ENCODE peak calls at places on chromosomes 5 and 9, in seven cellular contexts. S is BJ, Y is mammary epithelial cell, L is epithelial cell of esophagus, W is body of pancreas, D is brain microvascular endothelial cell, Q is fibroblast of pulmonary artery. X is an unnamed sample.
A peak's percentile ranks its signal among the peaks of the same experiment; 100 is the strongest.

GRCh38 chr5:115770466-115770865 is 46.0 kb downstream of the CDO1 start:
- DNase-seq in S (no peak), Y (no peak), L (peak; percentile 19), W (no peak), D (no peak), Q (no peak), X (no peak)

GRCh38 chr5:19987594-19988345 is at the start of gene CDH18:
- DNase-seq in S (peak; percentile 1), Y (peak; percentile 79), L (peak; percentile 69), W (peak; percentile 59), D (peak; percentile 4), Q (peak; percentile 59), X (no peak)

GRCh38 chr5:169772256-169772655 is 135.2 kb downstream of the DOCK2 start:
- DNase-seq in S (no peak), Y (no peak), L (no peak), W (no peak), D (no peak), Q (no peak), X (no peak)

GRCh38 chr5:52961238-52961637 is 27.9 kb upstream of the ITGA2 start:
- DNase-seq in S (peak; percentile 30), Y (peak; percentile 89), L (peak; percentile 91), W (no peak), D (no peak), Q (no peak), X (peak; percentile 64)

GRCh38 chr5:14415516-14416074 is 166.0 kb upstream of the OTULINL start:
- DNase-seq in S (no peak), Y (no peak), L (no peak), W (no peak), D (no peak), Q (no peak), X (no peak)

GRCh38 chr5:180467028-180467427 is 27.2 kb upstream of the CNOT6 start:
- DNase-seq in S (no peak), Y (peak; percentile 73), L (peak; percentile 41), W (no peak), D (no peak), Q (peak; percentile 39), X (no peak)

GRCh38 chr5:149370878-149371277 is 8.2 kb downstream of the IL17B start:
- DNase-seq in S (no peak), Y (no peak), L (peak; percentile 41), W (peak; percentile 44), D (no peak), Q (no peak), X (no peak)

GRCh38 chr9:68610016-68610415 is 69.3 kb upstream of the TMEM252 start:
- DNase-seq in S (no peak), Y (no peak), L (no peak), W (no peak), D (no peak), Q (no peak), X (no peak)

GRCh38 chr5:78005021-78005785 is 229.1 kb upstream of the TBCA start:
- DNase-seq in S (no peak), Y (no peak), L (peak; percentile 45), W (no peak), D (peak; percentile 38), Q (peak; percentile 53), X (no peak)

GRCh38 chr9:34252670-34253459 is 74.0 kb downstream of the UBAP1 start:
- DNase-seq in S (no peak), Y (no peak), L (peak; percentile 65), W (peak; percentile 71), D (peak; percentile 56), Q (peak; percentile 65), X (peak; percentile 56)

GRCh38 chr9:38437193-38437823 is 13.1 kb upstream of the IGFBPL1 start:
- DNase-seq in S (no peak), Y (no peak), L (peak; percentile 40), W (peak; percentile 48), D (peak; percentile 32), Q (no peak), X (peak; percentile 11)

GRCh38 chr5:93594591-93595419 is 11.8 kb downstream of the NR2F1 start:
- DNase-seq in S (no peak), Y (no peak), L (no peak), W (no peak), D (no peak), Q (no peak), X (no peak)

GRCh38 chr9:87195306-87195705 is 248.0 kb upstream of the GAS1 start:
- DNase-seq in S (no peak), Y (peak; percentile 42), L (peak; percentile 40), W (no peak), D (no peak), Q (no peak), X (no peak)

GRCh38 chr9:95506438-95506691 is 10.4 kb downstream of the PTCH1 start:
- DNase-seq in S (no peak), Y (peak; percentile 41), L (peak; percentile 37), W (no peak), D (no peak), Q (peak; percentile 55), X (peak; percentile 32)

GRCh38 chr5:69449511-69449910 is 34.6 kb downstream of the MARVELD2 start:
- DNase-seq in S (no peak), Y (no peak), L (no peak), W (no peak), D (no peak), Q (no peak), X (no peak)

GRCh38 chr5:66344544-66344943 is 200.4 kb downstream of the SREK1 start:
- DNase-seq in S (no peak), Y (no peak), L (no peak), W (no peak), D (no peak), Q (no peak), X (no peak)

GRCh38 chr9:100774962-100775361 is 197.1 kb downstream of the CAVIN4 start:
- DNase-seq in S (no peak), Y (no peak), L (no peak), W (no peak), D (no peak), Q (no peak), X (no peak)

GRCh38 chr5:57666582-57666981 is 184.0 kb upstream of the ACTBL2 start:
- DNase-seq in S (no peak), Y (peak; percentile 34), L (peak; percentile 47), W (no peak), D (no peak), Q (peak; percentile 45), X (no peak)

GRCh38 chr9:86434039-86434726 is 80.0 kb upstream of the TUT7 start:
- DNase-seq in S (no peak), Y (peak; percentile 35), L (peak; percentile 67), W (no peak), D (peak; percentile 43), Q (peak; percentile 85), X (peak; percentile 69)

GRCh38 chr5:141343242-141343952 is at the start of gene PCDHGA3:
- DNase-seq in S (no peak), Y (peak; percentile 60), L (peak; percentile 53), W (peak; percentile 26), D (peak; percentile 58), Q (peak; percentile 74), X (peak; percentile 57)
- TF ChIP-seq CTCF in S (peak; percentile 42), Y (peak; percentile 59), L (peak; percentile 34), W (peak; percentile 34), D (peak; percentile 58), Q (peak; percentile 49), X (peak; percentile 78)

GRCh38 chr9:122268041-122268814 is 3.5 kb downstream of the MRRF start:
- DNase-seq in S (no peak), Y (no peak), L (no peak), W (no peak), D (no peak), Q (no peak), X (no peak)

GRCh38 chr9:122262073-122262472 is 2.6 kb downstream of the RBM18 start:
- DNase-seq in S (no peak), Y (no peak), L (no peak), W (no peak), D (no peak), Q (no peak), X (no peak)

GRCh38 chr9:122263699-122264349 is 816 bp downstream of the RBM18 start:
- DNase-seq in S (no peak), Y (peak; percentile 6), L (peak; percentile 1), W (no peak), D (no peak), Q (peak; percentile 25), X (no peak)

GRCh38 chr9:122264360-122265264 is at the start of the genes MRRF and RBM18:
- DNase-seq in S (peak; percentile 47), Y (peak; percentile 91), L (peak; percentile 92), W (peak; percentile 91), D (peak; percentile 89), Q (peak; percentile 92), X (peak; percentile 88)

DNA sequence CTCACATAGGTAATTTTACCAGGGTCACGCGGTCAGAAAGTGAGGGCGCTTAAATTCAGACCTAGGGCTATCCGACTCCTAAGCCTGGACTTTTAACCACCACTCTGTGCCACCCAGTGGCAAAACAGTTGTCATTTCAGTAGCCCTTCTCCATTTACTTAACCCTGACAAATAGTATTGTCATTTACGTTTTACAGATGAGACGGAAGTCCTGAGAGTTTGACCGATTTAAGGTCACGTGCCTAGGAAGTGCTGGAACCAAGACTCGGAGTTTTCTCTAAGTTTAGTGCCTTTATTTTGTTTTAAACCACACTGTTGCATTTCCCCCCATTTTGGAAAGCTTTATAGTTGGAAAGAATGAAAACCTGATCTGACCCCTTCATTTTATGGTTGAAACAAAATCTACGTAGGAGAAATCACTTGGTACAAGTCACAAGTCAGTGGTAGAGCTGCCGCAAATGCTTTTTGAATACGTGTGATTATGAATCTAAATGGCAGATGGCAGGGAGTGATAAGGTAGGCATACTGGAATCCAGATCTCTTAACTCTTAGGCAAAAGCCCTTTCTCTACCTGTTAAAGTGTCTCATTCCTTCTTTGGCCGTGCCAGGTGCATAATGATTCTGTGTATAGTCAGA is 701 bp downstream of the MRRF start:
- DNase-seq in S (no peak), Y (peak; percentile 39), L (peak; percentile 36), W (no peak), D (no peak), Q (peak; percentile 20), X (peak; percentile 25)
- TF ChIP-seq CTCF in S (no peak), Y (peak; percentile 12), L (no peak), W (no peak), D (no peak), Q (no peak), X (peak; percentile 37)

GRCh38 chr9:17669206-17669605 is 90.3 kb downstream of the SH3GL2 start:
- DNase-seq in S (no peak), Y (no peak), L (no peak), W (no peak), D (no peak), Q (no peak), X (no peak)

GRCh38 chr9:17660158-17660557 is 81.3 kb downstream of the SH3GL2 start:
- DNase-seq in S (no peak), Y (no peak), L (no peak), W (no peak), D (no peak), Q (no peak), X (no peak)

GRCh38 chr9:17665450-17665849 is 86.6 kb downstream of the SH3GL2 start:
- DNase-seq in S (no peak), Y (no peak), L (no peak), W (no peak), D (no peak), Q (no peak), X (no peak)
- TF ChIP-seq CTCF in S (no peak), Y (no peak), L (no peak), W (no peak), D (no peak), Q (no peak), X (no peak)

DNA sequence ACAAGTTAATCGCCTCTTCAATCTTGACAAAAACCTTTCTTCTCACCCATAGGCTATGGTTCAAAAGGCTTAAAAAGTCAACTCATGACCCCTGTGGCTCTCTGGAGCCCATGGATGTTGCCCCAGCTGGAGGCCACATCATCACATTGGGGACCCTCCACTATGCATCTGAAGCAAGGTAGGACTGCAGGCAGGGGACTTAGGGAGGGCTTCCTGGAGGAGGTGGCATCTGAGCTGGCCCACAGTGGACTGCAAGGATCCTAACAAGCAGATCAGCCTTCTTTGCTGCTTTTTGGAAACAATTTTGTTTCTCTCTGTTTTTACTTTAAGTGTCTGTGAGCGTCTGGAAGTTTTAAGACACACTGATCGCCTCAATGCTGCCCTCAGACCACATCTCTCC is 234.7 kb downstream of the HSPA4 start:
- DNase-seq in S (no peak), Y (no peak), L (no peak), W (no peak), D (no peak), Q (no peak), X (no peak)
- TF ChIP-seq CTCF in S (no peak), Y (no peak), L (no peak), W (no peak), D (no peak), Q (no peak), X (no peak)

X was measured in HFFc6.